ENCODE peak calls at places on chromosomes 11 and 22, in nine cellular contexts. M is cardiac fibroblast, W is tibial artery, L is Peyer's patch, K is adrenal gland, G is adipocyte, U is dorsolateral prefrontal cortex, O is right lobe of liver, T is colonic mucosa. N is an unnamed sample.

GRCh38 chr11:45756384-45757010 is 48.5 kb upstream of the SLC35C1 start:
- DNase-seq in G (no peak), U (no peak), K (no peak), M (no peak), W (no peak), O (no peak), T (no peak), L (no peak), N (no peak)

GRCh38 chr22:19806213-19807160 is 45.9 kb downstream of the TBX1 start:
- DNase-seq in G (no peak), M (no peak), U (peak), T (peak), K (no peak), L (peak), O (peak), W (peak), N (no peak)

GRCh38 chr11:44889266-44889665 is 61.4 kb downstream of the TP53I11 start:
- DNase-seq in T (no peak), U (no peak), G (peak), W (no peak), L (no peak), K (no peak), O (no peak), M (no peak), N (no peak)

GRCh38 chr11:82718307-82718706 is 15.4 kb downstream of the FAM181B start:
- DNase-seq in K (peak), T (no peak), W (no peak), G (peak), U (peak), M (peak), O (no peak), L (no peak), N (peak)

GRCh38 chr11:8767466-8768142 is 85.0 kb downstream of the RPL27A start:
- DNase-seq in L (no peak), K (no peak), U (no peak), G (no peak), T (no peak), O (no peak), M (peak), W (no peak), N (no peak)

GRCh38 chr11:96306933-96307747 is 35.9 kb downstream of the MAML2 start:
- DNase-seq in U (no peak), G (peak), T (peak), O (peak), K (peak), L (peak), W (peak), M (peak), N (peak)

GRCh38 chr11:34960277-34960676 is 43.9 kb downstream of the PDHX start:
- DNase-seq in U (no peak), W (no peak), T (no peak), K (no peak), M (no peak), L (no peak), O (no peak), G (peak), N (no peak)

GRCh38 chr22:23696326-23696851 is 5.6 kb downstream of the RGL4 start:
- DNase-seq in M (peak), K (peak), G (no peak), U (no peak), L (peak), T (no peak), W (no peak), O (no peak), N (no peak)

GRCh38 chr11:79258606-79259005 is 182.2 kb downstream of the TENM4 start:
- DNase-seq in M (no peak), U (no peak), K (no peak), O (no peak), T (no peak), W (no peak), G (peak), L (no peak), N (no peak)

GRCh38 chr22:27554106-27554814 is 247.3 kb downstream of the MN1 start:
- DNase-seq in U (no peak), L (peak), W (no peak), K (peak), T (peak), M (peak), G (peak), O (no peak), N (no peak)

GRCh38 chr11:44192701-44193100 is 97.2 kb downstream of the EXT2 start:
- DNase-seq in K (no peak), L (no peak), W (no peak), O (no peak), M (no peak), U (no peak), T (no peak), G (no peak), N (no peak)

GRCh38 chr22:20867179-20868099 is 8.6 kb downstream of the SNAP29 start:
- DNase-seq in L (peak), K (peak), W (no peak), G (no peak), T (peak), U (no peak), O (peak), M (peak), N (no peak)

GRCh38 chr22:38655532-38656255 is 498 bp downstream of the FAM227A start:
- DNase-seq in K (peak), G (peak), U (no peak), M (peak), L (no peak), O (peak), W (no peak), T (no peak), N (no peak)

GRCh38 chr11:34205326-34206035 is 100.1 kb downstream of the NAT10 start:
- DNase-seq in T (no peak), L (no peak), G (peak), K (no peak), M (peak), U (no peak), W (no peak), O (no peak), N (no peak)

GRCh38 chr11:62479631-62480201 is 60.9 kb downstream of the SCGB1A1 start:
- DNase-seq in G (peak), M (peak), K (no peak), U (no peak), L (no peak), O (no peak), W (no peak), T (no peak), N (no peak)

GRCh38 chr11:32374261-32374711 is 61.1 kb downstream of the WT1 start:
- DNase-seq in W (no peak), U (no peak), G (peak), O (no peak), T (peak), L (no peak), K (peak), M (peak), N (no peak)

GRCh38 chr11:74634537-74634936 is 42.2 kb downstream of the POLD3 start:
- DNase-seq in K (peak), M (peak), O (no peak), T (peak), W (no peak), U (no peak), L (peak), G (peak), N (peak)

GRCh38 chr22:29470159-29470855 is 9.7 kb upstream of the NEFH start:
- DNase-seq in O (peak), T (peak), W (no peak), M (peak), L (peak), U (peak), K (peak), G (no peak), N (no peak)

GRCh38 chr22:25930710-25931353 is 188.8 kb downstream of the MYO18B start:
- DNase-seq in U (no peak), O (no peak), L (no peak), M (no peak), K (no peak), G (no peak), W (no peak), T (no peak), N (no peak)

GRCh38 chr11:75338516-75339218 is 12.8 kb downstream of the ARRB1 start:
- DNase-seq in G (no peak), U (no peak), T (no peak), K (no peak), O (no peak), M (no peak), L (no peak), W (no peak), N (no peak)

GRCh38 chr22:19619144-19620009 is 94.9 kb upstream of the SEPTIN5 start:
- DNase-seq in U (no peak), W (no peak), K (no peak), L (no peak), G (no peak), O (no peak), T (no peak), M (no peak), N (no peak)

GRCh38 chr11:8720868-8721739 is 38.5 kb downstream of the RPL27A start:
- DNase-seq in U (no peak), T (peak), O (no peak), L (no peak), G (no peak), W (no peak), K (no peak), M (no peak), N (no peak)

GRCh38 chr11:17008099-17008498 is 6.1 kb downstream of the PLEKHA7 start:
- DNase-seq in W (no peak), L (no peak), U (no peak), K (no peak), T (no peak), O (no peak), M (no peak), G (no peak), N (no peak)

GRCh38 chr11:66420671-66421476 is at the start of gene NPAS4:
- DNase-seq in T (no peak), G (no peak), W (no peak), K (no peak), O (no peak), M (no peak), U (peak), L (no peak), N (no peak)

GRCh38 chr11:102293873-102294601 is 23.2 kb upstream of the BIRC3 start:
- DNase-seq in L (no peak), U (no peak), G (peak), M (peak), T (no peak), O (no peak), K (peak), W (no peak), N (no peak)

GRCh38 chr11:96013459-96014213 is 89.7 kb upstream of the MTMR2 start:
- DNase-seq in T (no peak), L (no peak), O (no peak), M (no peak), K (no peak), G (no peak), U (no peak), W (no peak), N (no peak)

GRCh38 chr11:43497144-43497543 is 138.4 kb downstream of the TTC17 start:
- DNase-seq in O (no peak), W (no peak), T (no peak), G (no peak), M (no peak), K (no peak), L (peak), U (no peak), N (no peak)

GRCh38 chr11:111574373-111575230 is 27.6 kb upstream of the SIK2 start:
- DNase-seq in K (no peak), W (no peak), G (no peak), L (no peak), M (no peak), T (no peak), O (no peak), U (no peak), N (no peak)

GRCh38 chr22:23750744-23751440 is at the start of gene ZNF70:
- DNase-seq in G (peak), L (peak), T (peak), W (peak), U (peak), M (peak), K (peak), O (peak), N (peak)

GRCh38 chr11:14905104-14906033 is 13.3 kb upstream of the CYP2R1 start:
- DNase-seq in M (peak), G (peak), T (peak), U (peak), O (peak), L (peak), K (peak), W (peak), N (no peak)

GRCh38 chr22:19355413-19356157 is 64.1 kb upstream of the CLTCL1 start:
- DNase-seq in W (no peak), K (no peak), G (no peak), L (peak), M (no peak), O (no peak), U (no peak), T (no peak), N (no peak)

GRCh38 chr22:41023299-41023623 is 69.1 kb upstream of the EP300 start:
- DNase-seq in K (peak), M (no peak), O (no peak), L (no peak), T (no peak), W (no peak), U (no peak), G (no peak), N (no peak)
- H3K4me3 ChIP-seq in K (no peak), M (no peak), O (no peak), L (no peak), T (no peak), W (no peak), U (no peak), G (no peak), N (no peak)

DNA sequence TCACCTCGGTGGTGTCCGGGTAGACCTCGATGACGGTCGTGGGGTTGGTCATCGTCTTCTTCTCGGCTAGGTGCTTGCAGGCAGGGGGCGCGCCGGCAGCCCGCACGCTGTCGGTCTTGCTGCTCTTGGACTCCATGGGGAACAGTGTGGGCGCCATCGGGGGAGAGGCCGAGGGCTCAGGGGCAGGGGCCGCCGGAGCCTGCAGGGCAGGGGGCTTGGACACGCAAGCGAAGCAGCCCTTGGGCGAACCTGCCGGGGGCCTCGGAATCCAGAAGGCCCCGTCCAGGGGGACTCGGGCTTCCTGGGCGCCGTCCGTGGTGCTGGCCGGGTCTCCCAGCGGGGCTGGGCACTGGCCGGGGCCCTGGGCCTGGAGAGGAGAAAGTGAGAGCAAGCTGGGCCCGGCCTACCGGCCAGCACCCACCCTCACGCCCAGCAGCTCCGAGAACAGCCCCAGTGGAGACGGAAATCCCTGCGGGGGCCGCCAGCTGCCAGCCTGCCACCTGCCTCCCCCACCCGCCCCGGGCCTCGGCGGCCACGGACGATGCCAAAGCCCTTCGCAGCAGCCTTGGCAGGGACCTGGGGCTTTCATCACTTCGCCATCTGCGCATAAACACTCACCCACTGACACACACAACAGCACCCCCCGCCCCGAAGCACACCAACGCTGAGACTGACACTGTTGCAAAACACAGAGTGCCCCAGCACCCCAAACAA is 2.5 kb downstream of the IFITM10 start:
- DNase-seq in W (peak), L (no peak), T (no peak), K (peak), O (peak), M (no peak), G (no peak), U (peak), N (no peak)
- H3K4me3 ChIP-seq in W (peak), L (peak), T (no peak), K (peak), O (peak), M (peak), G (peak), U (peak), N (peak)

DNA sequence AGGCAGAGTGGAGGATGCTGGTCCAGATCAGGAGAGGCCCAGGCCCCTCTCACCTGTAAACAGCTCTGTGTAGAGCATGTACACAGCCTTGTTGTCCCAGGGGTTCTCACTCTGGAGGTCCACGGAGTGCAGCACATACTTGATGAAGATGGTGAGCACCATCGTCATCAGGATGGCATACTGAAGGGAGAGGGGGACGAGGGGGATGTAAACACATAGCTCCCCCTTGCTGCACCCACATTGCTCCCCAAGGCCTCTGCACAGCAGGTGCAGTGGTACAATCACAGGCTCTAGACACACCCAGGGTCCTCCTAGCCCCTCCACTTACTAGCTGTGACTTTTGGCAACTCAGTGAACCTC is 2.9 kb downstream of the SYVN1 start:
- DNase-seq in T (no peak), K (no peak), O (no peak), G (no peak), W (peak), L (peak), U (no peak), M (no peak), N (no peak)
- H3K4me3 ChIP-seq in T (no peak), K (no peak), O (no peak), G (no peak), W (no peak), L (no peak), U (no peak), M (no peak), N (no peak)

DNA sequence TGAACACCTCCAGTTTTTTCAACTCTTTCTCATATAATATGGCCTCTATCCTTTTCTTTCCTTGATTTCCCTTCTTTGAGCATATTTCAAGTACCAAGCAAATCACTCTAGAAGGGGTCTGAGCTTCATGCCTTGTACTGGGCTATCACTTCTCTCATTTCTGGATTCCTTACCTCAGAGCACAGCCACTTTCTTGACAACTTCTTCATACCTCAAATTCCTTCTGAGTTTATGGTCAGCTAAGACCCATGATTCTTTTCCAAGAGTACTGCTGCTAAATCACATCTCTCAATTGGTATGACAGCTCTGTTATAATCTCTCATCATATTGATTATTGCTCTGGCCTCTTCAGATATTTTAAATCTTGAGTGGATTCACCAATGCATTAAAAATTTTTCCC is 224.8 kb upstream of the ZBED5 start:
- DNase-seq in L (no peak), G (no peak), U (no peak), O (no peak), K (no peak), M (no peak), W (no peak), T (no peak), N (no peak)
- H3K4me3 ChIP-seq in L (no peak), G (no peak), U (no peak), O (no peak), K (no peak), M (no peak), W (no peak), T (no peak), N (no peak)

DNA sequence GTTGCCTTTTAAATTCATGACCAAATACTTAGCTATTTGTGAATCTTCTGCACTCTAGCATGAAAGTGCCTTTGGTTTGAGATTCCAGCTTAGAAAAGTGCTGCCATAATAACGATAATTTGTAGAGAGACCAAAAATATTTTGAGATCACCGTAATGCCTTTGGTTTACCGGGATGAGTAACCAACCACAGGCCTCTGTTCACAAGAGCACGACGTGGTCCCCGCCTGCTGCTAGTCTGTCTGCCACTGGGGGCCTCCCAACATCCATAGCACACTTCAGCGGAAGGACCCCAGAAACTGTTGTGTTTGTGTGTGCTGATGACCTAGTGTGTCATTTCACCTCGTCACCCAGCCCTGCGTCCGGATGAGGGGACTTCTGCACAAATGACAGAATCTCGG is 67.0 kb upstream of the RASSF10 start:
- DNase-seq in T (no peak), M (no peak), G (no peak), K (no peak), O (no peak), L (no peak), W (no peak), U (no peak), N (no peak)
- H3K4me3 ChIP-seq in T (no peak), M (no peak), G (no peak), K (no peak), O (no peak), L (no peak), W (no peak), U (no peak), N (no peak)

GRCh38 chr22:50621948-50622722 is 5.8 kb downstream of the ARSA start:
- DNase-seq in O (no peak), K (no peak), M (no peak), U (peak), L (peak), W (no peak), G (peak), T (peak), N (no peak)
- H3K4me3 ChIP-seq in O (peak), K (no peak), M (no peak), U (peak), L (peak), W (no peak), G (no peak), T (peak), N (no peak)

GRCh38 chr11:121661796-121662508 is 209.2 kb upstream of the SORL1-AS1 start:
- DNase-seq in O (no peak), W (no peak), L (no peak), M (peak), G (peak), T (no peak), U (no peak), K (no peak), N (peak)
- H3K4me3 ChIP-seq in O (no peak), W (no peak), L (no peak), M (no peak), G (peak), T (no peak), U (no peak), K (no peak), N (no peak)

DNA sequence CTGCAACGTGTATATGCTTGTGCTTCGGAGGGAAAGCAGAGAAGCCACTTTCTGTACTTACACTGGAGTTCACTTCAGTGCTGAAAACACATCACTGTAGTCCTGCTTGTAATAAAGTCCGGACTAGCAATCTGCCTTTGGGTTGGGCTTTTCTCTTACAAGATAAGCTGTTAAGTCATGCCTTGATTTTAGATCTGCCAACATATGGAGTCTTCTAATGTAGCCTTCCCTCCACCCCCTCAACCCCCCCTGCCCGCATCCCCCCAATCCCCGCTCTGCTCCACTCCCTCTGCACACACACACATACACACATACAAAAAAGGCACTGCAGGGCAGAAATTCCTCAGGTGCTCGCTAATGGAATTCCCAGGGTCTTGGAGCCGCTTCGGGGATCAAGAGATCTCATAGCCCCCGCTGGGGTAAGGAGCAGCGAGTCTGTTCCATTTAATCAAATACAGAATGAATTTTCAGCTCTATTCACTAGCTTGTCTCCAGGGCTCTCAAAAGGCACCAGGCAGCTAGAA is 3.4 kb downstream of the CDON start:
- DNase-seq in W (no peak), M (peak), L (no peak), K (no peak), U (no peak), T (no peak), G (no peak), O (no peak), N (no peak)
- H3K4me3 ChIP-seq in W (no peak), M (no peak), L (no peak), K (no peak), U (peak), T (no peak), G (peak), O (no peak), N (peak)

DNA sequence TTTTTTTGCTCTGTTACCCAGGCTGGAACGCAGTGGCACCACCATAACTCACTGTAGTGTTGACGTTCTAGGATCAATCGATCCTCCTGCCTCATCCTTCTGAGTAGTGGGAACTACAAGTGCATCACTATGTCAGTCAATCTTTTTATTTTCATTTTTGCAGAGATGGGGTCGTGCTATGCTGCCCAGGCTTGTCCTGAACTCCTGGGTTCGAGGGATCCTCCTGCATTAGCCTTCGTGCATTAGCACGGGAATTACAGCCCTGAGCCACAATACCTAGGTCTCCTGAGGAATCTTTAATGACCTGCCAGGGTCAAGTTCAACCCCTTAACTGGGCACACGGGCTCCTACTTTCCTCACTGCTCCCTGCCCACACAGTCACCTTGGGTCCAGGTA is 4.4 kb downstream of the APOL3 start:
- DNase-seq in T (no peak), M (no peak), G (no peak), O (no peak), U (no peak), K (no peak), L (no peak), W (no peak), N (no peak)
- H3K4me3 ChIP-seq in T (peak), M (peak), G (peak), O (peak), U (peak), K (peak), L (peak), W (peak), N (no peak)

N was measured in skeletal muscle cell.